ENCODE peak calls at places on chromosomes 6 and 20, in nine cellular contexts. P, K, H, A, T, O, V, W and G are unnamed samples.

GRCh38 chr6:165876568-165876967 is 213.5 kb upstream of the PDE10A start:
- DNase-seq in P (no peak), K (peak), H (no peak), A (no peak), T (no peak), O (peak), V (no peak), W (peak), G (no peak)

GRCh38 chr6:30073489-30074240 is 1.9 kb downstream of the RNF39 start:
- DNase-seq in P (no peak), K (no peak), H (no peak), A (no peak), T (no peak), O (no peak), V (no peak), W (no peak), G (no peak)

GRCh38 chr6:119536666-119537065 is 187.1 kb upstream of the MAN1A1 start:
- DNase-seq in P (no peak), K (no peak), H (no peak), A (no peak), T (no peak), O (no peak), V (no peak), W (no peak), G (no peak)

GRCh38 chr6:166162599-166163342 is 4.9 kb downstream of the TBXT start:
- DNase-seq in P (peak), K (no peak), H (no peak), A (no peak), T (no peak), O (no peak), V (no peak), W (no peak), G (no peak)

GRCh38 chr6:44227138-44227770 is 3.9 kb downstream of the SLC29A1 start:
- DNase-seq in P (peak), K (no peak), H (no peak), A (no peak), T (no peak), O (no peak), V (no peak), W (no peak), G (no peak)

GRCh38 chr6:70398783-70399730 is 14.3 kb upstream of the FAM135A start:
- DNase-seq in P (peak), K (peak), H (no peak), A (peak), T (no peak), O (peak), V (peak), W (no peak), G (no peak)

GRCh38 chr20:15155848-15156401 is 818.5 kb upstream of the FLRT3 start:
- DNase-seq in P (peak), K (no peak), H (no peak), A (no peak), T (no peak), O (no peak), V (no peak), W (no peak), G (no peak)

GRCh38 chr6:31466466-31466865 is 31.5 kb upstream of the MICB start:
- DNase-seq in P (no peak), K (no peak), H (no peak), A (no peak), T (no peak), O (no peak), V (no peak), W (no peak), G (no peak)

GRCh38 chr6:71721642-71722041 is 164.7 kb upstream of the RIMS1 start:
- DNase-seq in P (no peak), K (peak), H (no peak), A (no peak), T (no peak), O (peak), V (no peak), W (no peak), G (peak)

GRCh38 chr6:67664942-67665341 is 970.1 kb upstream of the ADGRB3 start:
- DNase-seq in P (no peak), K (no peak), H (no peak), A (no peak), T (no peak), O (no peak), V (no peak), W (no peak), G (no peak)

GRCh38 chr6:49556429-49556837 is 6.0 kb downstream of the C6orf141 start:
- DNase-seq in P (peak), K (peak), H (no peak), A (peak), T (no peak), O (peak), V (no peak), W (no peak), G (no peak)

GRCh38 chr6:47455533-47456209 is 21.9 kb upstream of the CD2AP start:
- DNase-seq in P (no peak), K (peak), H (no peak), A (no peak), T (no peak), O (peak), V (no peak), W (no peak), G (no peak)

GRCh38 chr6:67679566-67680296 is 955.4 kb upstream of the ADGRB3 start:
- DNase-seq in P (no peak), K (peak), H (no peak), A (no peak), T (no peak), O (no peak), V (no peak), W (no peak), G (no peak)

GRCh38 chr6:8130399-8130798 is 28.1 kb upstream of the EEF1E1 start:
- DNase-seq in P (no peak), K (no peak), H (no peak), A (no peak), T (no peak), O (peak), V (no peak), W (no peak), G (peak)

GRCh38 chr6:140627002-140627401 is 1252.6 kb upstream of the CITED2 start:
- DNase-seq in P (peak), K (no peak), H (no peak), A (no peak), T (no peak), O (no peak), V (no peak), W (no peak), G (no peak)

GRCh38 chr6:43719511-43719910 is 31.9 kb upstream of the MRPS18A start:
- DNase-seq in P (no peak), K (no peak), H (no peak), A (no peak), T (no peak), O (no peak), V (no peak), W (no peak), G (no peak)

GRCh38 chr6:143513410-143513809 is 1.9 kb upstream of the FUCA2 start:
- DNase-seq in P (peak), K (no peak), H (no peak), A (peak), T (peak), O (no peak), V (peak), W (no peak), G (no peak)

GRCh38 chr6:84458271-84458670 is 230.8 kb upstream of the CEP162 start:
- DNase-seq in P (no peak), K (no peak), H (no peak), A (no peak), T (no peak), O (no peak), V (no peak), W (no peak), G (no peak)

GRCh38 chr20:59933296-59933848 is at the start of gene SYCP2:
- DNase-seq in P (no peak), K (peak), H (peak), A (peak), T (no peak), O (peak), V (peak), W (peak), G (no peak)

GRCh38 chr6:156988276-156989158 is 211.3 kb downstream of the ARID1B start:
- DNase-seq in P (peak), K (peak), H (no peak), A (no peak), T (no peak), O (peak), V (no peak), W (no peak), G (no peak)

GRCh38 chr6:1761472-1761871 is 151.8 kb downstream of the FOXC1 start:
- DNase-seq in P (no peak), K (no peak), H (no peak), A (no peak), T (no peak), O (no peak), V (no peak), W (no peak), G (no peak)

GRCh38 chr6:169395080-169395805 is 141.6 kb upstream of the THBS2 start:
- DNase-seq in P (no peak), K (no peak), H (no peak), A (no peak), T (no peak), O (no peak), V (no peak), W (no peak), G (no peak)

GRCh38 chr20:48630342-48631075 is 197.3 kb downstream of the PREX1 start:
- DNase-seq in P (peak), K (peak), H (no peak), A (no peak), T (peak), O (no peak), V (peak), W (no peak), G (no peak)

GRCh38 chr6:136103763-136104311 is 146.3 kb downstream of the MTFR2 start:
- DNase-seq in P (peak), K (no peak), H (peak), A (no peak), T (no peak), O (peak), V (no peak), W (peak), G (no peak)

GRCh38 chr6:169161572-169162167 is 92.0 kb downstream of the THBS2 start:
- DNase-seq in P (no peak), K (no peak), H (no peak), A (no peak), T (no peak), O (no peak), V (no peak), W (no peak), G (no peak)

GRCh38 chr6:149164199-149164745 is 153.2 kb upstream of the TAB2 start:
- DNase-seq in P (no peak), K (no peak), H (no peak), A (no peak), T (no peak), O (no peak), V (no peak), W (no peak), G (no peak)

GRCh38 chr20:45017859-45018258 is 51.5 kb downstream of the STK4 start:
- DNase-seq in P (no peak), K (peak), H (no peak), A (no peak), T (no peak), O (no peak), V (no peak), W (no peak), G (no peak)

GRCh38 chr20:41006936-41007871 is 21.4 kb upstream of the TOP1 start:
- DNase-seq in P (peak), K (no peak), H (no peak), A (no peak), T (no peak), O (no peak), V (no peak), W (no peak), G (no peak)

GRCh38 chr6:161882196-161882595 is 608.3 kb upstream of the AGPAT4 start:
- DNase-seq in P (peak), K (no peak), H (no peak), A (no peak), T (no peak), O (no peak), V (no peak), W (no peak), G (no peak)

GRCh38 chr20:50711113-50711825 is 19.9 kb upstream of the RIPOR3 start:
- DNase-seq in P (no peak), K (no peak), H (no peak), A (no peak), T (no peak), O (no peak), V (no peak), W (no peak), G (no peak)

GRCh38 chr6:152155792-152156191 is 348.3 kb downstream of the ESR1 start:
- DNase-seq in P (no peak), K (no peak), H (no peak), A (no peak), T (no peak), O (no peak), V (no peak), W (no peak), G (no peak)

GRCh38 chr20:4867036-4867435 is 134.3 kb downstream of the SLC23A2 start:
- DNase-seq in P (peak), K (no peak), H (no peak), A (no peak), T (no peak), O (no peak), V (no peak), W (no peak), G (no peak)

GRCh38 chr6:168035098-168035660 is 37.7 kb downstream of the KIF25 start:
- DNase-seq in P (peak), K (peak), H (peak), A (peak), T (peak), O (peak), V (peak), W (peak), G (no peak)

GRCh38 chr6:16301511-16301910 is 63.1 kb downstream of the GMPR start:
- DNase-seq in P (peak), K (no peak), H (no peak), A (no peak), T (no peak), O (no peak), V (no peak), W (no peak), G (no peak)

GRCh38 chr6:41818271-41819054 is 31.0 kb downstream of the TOMM6 start:
- DNase-seq in P (no peak), K (no peak), H (no peak), A (no peak), T (peak), O (peak), V (no peak), W (no peak), G (no peak)

GRCh38 chr6:74070091-74070490 is 374.1 kb downstream of the CD109 start:
- DNase-seq in P (no peak), K (peak), H (no peak), A (no peak), T (no peak), O (peak), V (no peak), W (no peak), G (peak)

GRCh38 chr20:4014031-4014474 is 1.3 kb downstream of the RNF24 start:
- DNase-seq in P (peak), K (peak), H (no peak), A (peak), T (peak), O (peak), V (no peak), W (peak), G (peak)

GRCh38 chr20:50093240-50093639 is 19.7 kb downstream of the UBE2V1 start:
- DNase-seq in P (no peak), K (no peak), H (no peak), A (no peak), T (no peak), O (no peak), V (no peak), W (no peak), G (no peak)

DNA sequence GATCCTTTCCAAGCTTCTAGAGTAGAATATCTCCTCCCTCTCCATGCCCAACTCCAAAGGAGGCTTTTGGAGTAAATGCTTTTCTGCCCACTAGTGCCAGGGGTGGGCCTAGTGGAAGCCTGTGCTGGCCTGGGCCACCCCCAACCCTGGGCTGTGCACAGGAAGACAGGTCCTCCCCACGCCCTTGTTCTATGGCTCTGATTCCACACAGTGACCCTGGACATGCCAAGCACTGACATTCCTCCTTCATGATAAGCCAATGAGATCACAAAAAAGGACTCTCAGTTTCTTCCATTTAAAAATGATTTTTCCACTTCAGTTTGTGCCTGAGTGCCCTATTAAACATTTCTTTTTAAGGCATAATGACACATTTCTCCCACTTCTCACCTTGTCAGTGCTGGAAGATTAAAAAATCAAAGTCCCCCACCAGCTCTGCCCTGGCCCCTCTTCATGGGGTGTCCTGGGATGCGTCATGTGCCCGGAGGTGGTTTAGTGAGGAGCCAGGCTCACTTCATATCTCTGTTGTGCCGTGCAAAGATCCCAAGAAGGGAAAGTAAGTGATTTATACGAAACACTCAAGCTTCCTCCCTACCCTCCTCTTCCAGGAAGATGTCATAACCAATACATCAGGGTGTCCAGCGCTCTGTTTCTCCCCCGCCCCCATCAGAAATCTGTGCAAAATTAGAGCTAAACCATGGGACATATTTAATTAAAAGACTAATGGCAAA is 255.0 kb downstream of the NRN1 start:
- DNase-seq in P (peak), K (peak), H (no peak), A (no peak), T (no peak), O (no peak), V (no peak), W (no peak), G (no peak)
- H3K4me3 ChIP-seq in P (no peak), K (no peak), H (no peak), A (no peak), T (peak), O (no peak), V (no peak), W (no peak), G (no peak)

GRCh38 chr20:62474585-62475026 is 1.2 kb downstream of the GATA5 start:
- DNase-seq in P (no peak), K (no peak), H (no peak), A (no peak), T (no peak), O (no peak), V (no peak), W (no peak), G (no peak)
- H3K4me3 ChIP-seq in P (no peak), K (no peak), H (no peak), A (no peak), T (no peak), O (no peak), V (peak), W (no peak), G (no peak)

DNA sequence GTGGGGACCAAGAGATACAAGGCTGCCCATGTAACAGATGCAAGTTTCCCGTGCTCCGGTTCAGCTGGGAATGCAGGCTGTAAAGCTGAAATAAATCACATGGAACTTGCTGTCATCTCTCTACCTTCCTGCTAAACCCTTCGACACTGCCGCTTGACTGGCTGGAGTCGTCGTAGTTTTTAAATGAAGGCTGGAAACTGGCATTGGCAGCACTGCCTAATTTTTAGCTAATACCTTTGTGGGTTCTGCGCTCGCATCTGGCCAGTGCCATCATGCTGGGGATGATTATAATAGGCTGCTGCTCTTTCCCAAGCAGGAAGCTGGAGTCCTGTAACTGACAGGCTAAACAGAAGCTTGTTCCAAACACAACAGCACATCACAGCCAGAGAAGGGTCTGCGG is 146.2 kb downstream of the TFAP2A start:
- DNase-seq in P (no peak), K (peak), H (no peak), A (no peak), T (no peak), O (no peak), V (no peak), W (no peak), G (no peak)
- H3K4me3 ChIP-seq in P (no peak), K (no peak), H (no peak), A (no peak), T (no peak), O (no peak), V (no peak), W (no peak), G (no peak)

GRCh38 chr6:105038259-105038658 is 81.4 kb downstream of the LIN28B start:
- DNase-seq in P (peak), K (no peak), H (no peak), A (peak), T (no peak), O (no peak), V (no peak), W (no peak), G (no peak)
- H3K4me3 ChIP-seq in P (no peak), K (no peak), H (no peak), A (no peak), T (no peak), O (no peak), V (no peak), W (no peak), G (no peak)

DNA sequence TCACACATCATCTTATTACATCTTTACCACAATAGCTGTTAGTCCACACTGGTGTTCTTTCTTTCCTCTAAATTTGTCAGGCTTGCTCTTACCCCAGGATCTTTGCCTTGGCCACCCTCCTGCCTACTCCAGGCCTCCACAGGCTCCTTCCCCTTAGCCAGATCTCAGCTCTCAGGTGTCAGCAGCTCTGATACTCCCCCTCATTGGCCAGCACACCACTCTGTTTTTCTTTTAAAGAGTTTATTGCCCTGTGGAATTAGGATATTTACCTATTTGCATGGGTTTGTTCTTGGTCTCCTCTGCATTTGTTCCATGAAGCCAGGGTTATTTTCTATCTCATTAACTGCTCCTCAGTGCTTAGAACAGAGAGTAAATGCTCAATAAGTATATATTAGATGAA is 36.7 kb downstream of the GCNT2 start:
- DNase-seq in P (no peak), K (no peak), H (no peak), A (no peak), T (no peak), O (no peak), V (no peak), W (no peak), G (no peak)
- H3K4me3 ChIP-seq in P (no peak), K (no peak), H (no peak), A (no peak), T (no peak), O (no peak), V (no peak), W (no peak), G (no peak)

DNA sequence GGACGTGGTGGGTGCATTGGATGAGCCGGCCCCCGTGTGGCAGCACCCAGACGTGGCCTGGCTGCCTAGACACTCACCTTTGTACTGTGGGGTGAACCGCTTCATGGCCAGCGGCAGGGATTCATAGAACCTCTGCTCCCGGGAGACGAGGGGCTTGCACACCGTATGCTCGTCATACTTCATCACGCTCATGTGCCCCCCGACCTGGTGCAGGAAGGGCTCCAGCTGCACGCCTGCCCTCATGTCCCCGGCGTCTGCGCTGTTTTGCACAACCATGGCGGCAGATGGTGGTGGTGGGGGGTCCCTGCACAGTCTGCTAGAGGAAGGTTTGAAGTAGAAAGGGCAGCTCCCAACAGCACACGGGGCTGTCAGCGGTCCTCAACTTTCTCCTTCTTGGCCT is 11.5 kb downstream of the IP6K3 start:
- DNase-seq in P (no peak), K (no peak), H (no peak), A (no peak), T (no peak), O (no peak), V (no peak), W (no peak), G (no peak)
- H3K4me3 ChIP-seq in P (no peak), K (no peak), H (no peak), A (no peak), T (no peak), O (no peak), V (no peak), W (no peak), G (no peak)